ENCODE peak calls at places on chromosomes 13 and 19, in six cellular contexts. G is fibroblast of pulmonary artery, S is bronchial epithelial cell, M is adrenal gland, W is gastrocnemius medialis, V is heart left ventricle. K is an unnamed sample.

GRCh38 chr13:95541308-95541707 is 11.2 kb upstream of the CLDN10 start:
- DNase-seq in G (no peak), S (no peak), W (no peak), V (no peak), M (no peak), K (no peak)

GRCh38 chr13:19978830-19979437 is 20.4 kb downstream of the ZMYM2 start:
- DNase-seq in G (no peak), S (no peak), W (no peak), M (no peak), V (no peak), K (no peak)

GRCh38 chr19:18436651-18437478 is 1.1 kb downstream of the ISYNA1 start:
- DNase-seq in W (no peak), M (peak; percentile 93), S (peak; percentile 38), G (peak; percentile 94), V (peak; percentile 87), K (peak; percentile 91)

GRCh38 chr13:48009298-48009697 is 8.2 kb upstream of the SUCLA2 start:
- DNase-seq in S (peak; percentile 90), V (no peak), G (peak; percentile 85), W (no peak), M (no peak), K (no peak)

GRCh38 chr13:109307027-109307426 is 479.4 kb downstream of the IRS2 start:
- DNase-seq in S (no peak), M (no peak), V (no peak), W (no peak), G (no peak), K (no peak)

GRCh38 chr13:98307392-98307743 is 130.3 kb upstream of the RNF113B start:
- DNase-seq in G (no peak), M (no peak), S (no peak), V (peak; percentile 29), W (no peak), K (no peak)

GRCh38 chr13:66635526-66635925 is 594.6 kb downstream of the PCDH9 start:
- DNase-seq in W (no peak), M (no peak), S (peak; percentile 93), G (peak; percentile 93), V (no peak), K (no peak)

GRCh38 chr13:33940898-33941297 is 122.9 kb downstream of the RFC3 start:
- DNase-seq in S (peak; percentile 97), G (peak; percentile 4), V (no peak), W (no peak), M (no peak), K (no peak)

GRCh38 chr13:110225609-110226008 is 81.3 kb downstream of the COL4A1 start:
- DNase-seq in V (no peak), M (peak; percentile 43), W (no peak), S (no peak), G (no peak), K (no peak)

GRCh38 chr19:2478756-2479555 is 3.0 kb downstream of the GADD45B start:
- DNase-seq in W (peak; percentile 57), S (peak; percentile 57), V (peak; percentile 85), M (peak; percentile 83), G (peak; percentile 82), K (peak; percentile 84)

GRCh38 chr19:3243851-3244700 is 19.6 kb downstream of the CELF5 start:
- DNase-seq in S (peak; percentile 47), M (no peak), G (peak; percentile 72), V (no peak), W (no peak), K (peak; percentile 31)

GRCh38 chr13:99357149-99357596 is 50.0 kb upstream of the GPR183 start:
- DNase-seq in S (peak; percentile 73), M (peak; percentile 88), G (peak; percentile 85), W (no peak), V (no peak), K (no peak)

GRCh38 chr13:66506979-66507378 is 723.2 kb downstream of the PCDH9 start:
- DNase-seq in G (no peak), M (no peak), W (no peak), V (no peak), S (no peak), K (no peak)

GRCh38 chr19:49749055-49749716 is 13.9 kb downstream of the TSKS start:
- DNase-seq in G (peak; percentile 40), S (peak; percentile 32), V (no peak), M (no peak), W (no peak), K (no peak)

GRCh38 chr13:105410602-105411001 is 1124.9 kb downstream of the EFNB2 start:
- DNase-seq in W (no peak), M (peak; percentile 67), G (peak; percentile 51), S (peak; percentile 8), V (no peak), K (peak; percentile 62)

GRCh38 chr19:35561436-35561835 is 2.0 kb downstream of the ATP4A start:
- DNase-seq in V (no peak), W (no peak), M (no peak), G (no peak), S (no peak), K (no peak)

GRCh38 chr19:3336680-3337523 is 29.5 kb upstream of the NFIC start:
- DNase-seq in M (peak; percentile 97), W (peak; percentile 84), S (peak; percentile 38), G (peak; percentile 88), V (peak; percentile 96), K (peak; percentile 87)

GRCh38 chr19:33438016-33438671 is 64.6 kb downstream of the CEBPG start:
- DNase-seq in V (peak; percentile 9), S (no peak), G (peak; percentile 29), W (no peak), M (peak; percentile 69), K (peak; percentile 44)

GRCh38 chr19:1117654-1118053 is 13.9 kb downstream of the GPX4 start:
- DNase-seq in W (no peak), G (no peak), V (no peak), M (no peak), S (no peak), K (no peak)

GRCh38 chr13:81395368-81395767 is 1054.4 kb upstream of the SPRY2 start:
- DNase-seq in V (no peak), M (no peak), W (no peak), S (no peak), G (no peak), K (no peak)

GRCh38 chr13:24500977-24501376 is 11.6 kb downstream of the PARP4 start:
- DNase-seq in G (peak; percentile 83), M (no peak), V (no peak), S (peak; percentile 84), W (no peak), K (no peak)

GRCh38 chr19:57814505-57815246 is at the start of gene ZNF552:
- DNase-seq in M (peak; percentile 96), S (peak; percentile 92), V (peak; percentile 90), W (peak; percentile 78), G (peak; percentile 94), K (peak; percentile 78)
- H3K4me3 ChIP-seq in M (peak within 1 kb of the TSS; percentile 90), S (peak within 1 kb of the TSS; percentile 90), V (peak within 1 kb of the TSS; percentile 52), W (peak within 1 kb of the TSS; percentile 74), G (peak within 1 kb of the TSS; percentile 94), K (peak within 1 kb of the TSS; percentile 69)

DNA sequence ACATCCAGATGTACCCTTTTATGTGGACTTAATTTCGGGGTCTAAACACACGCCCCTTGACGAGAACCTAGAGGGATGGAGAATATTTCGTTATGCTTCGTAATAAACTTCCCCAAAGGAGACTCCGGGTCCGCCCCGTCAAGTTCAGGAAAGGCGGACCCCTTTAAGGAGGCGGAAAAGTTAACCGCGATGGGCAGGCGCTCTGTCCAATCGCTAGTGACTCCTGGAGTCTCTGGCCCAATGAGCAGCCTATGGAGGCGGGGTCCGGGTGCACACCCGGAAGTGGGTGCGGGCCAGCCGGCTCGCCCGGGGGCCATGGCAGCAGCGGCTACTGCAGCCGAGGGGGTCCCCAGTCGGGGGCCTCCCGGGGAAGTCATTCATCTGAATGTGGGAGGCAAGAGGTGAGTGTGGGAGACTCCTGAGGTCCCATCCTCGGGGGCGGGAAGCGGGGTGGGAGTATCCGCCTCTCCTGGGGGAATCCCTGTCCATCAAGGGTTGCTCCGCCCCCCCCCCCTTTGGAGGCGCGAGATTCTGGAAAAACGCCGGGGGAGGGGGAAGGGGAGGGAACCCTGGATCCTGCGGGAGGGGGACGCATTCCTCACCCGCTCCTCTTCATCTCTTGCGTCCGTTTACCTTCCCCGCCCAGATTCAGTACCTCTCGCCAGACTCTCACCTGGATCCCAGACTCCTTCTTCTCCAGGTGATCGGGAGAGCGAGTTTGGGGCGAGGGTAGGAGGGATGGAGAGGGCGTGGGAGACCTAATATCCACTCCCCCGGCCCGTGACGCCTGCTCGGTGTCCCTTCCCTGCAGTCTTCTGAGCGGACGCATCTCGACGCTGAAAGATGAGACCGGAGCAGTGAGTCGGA is at the start of gene SHKBP1:
- DNase-seq in M (peak; percentile 98), S (peak; percentile 84), W (peak; percentile 88), G (peak; percentile 97), V (peak; percentile 97), K (peak; percentile 96)
- H3K4me3 ChIP-seq in M (peak within 1 kb of the TSS; percentile 79), S (peak within 1 kb of the TSS; percentile 78), W (peak within 1 kb of the TSS; percentile 96), G (peak within 1 kb of the TSS; percentile 93), V (peak within 1 kb of the TSS; percentile 75), K (peak within 1 kb of the TSS; percentile 85)

GRCh38 chr19:51020988-51021651 is 1.6 kb upstream of the KLK10 start:
- DNase-seq in S (peak; percentile 63), V (no peak), G (peak; percentile 69), M (peak; percentile 61), W (no peak), K (no peak)

GRCh38 chr19:51022526-51022925 is 3.0 kb upstream of the KLK10 start:
- DNase-seq in G (no peak), S (no peak), W (no peak), M (no peak), V (no peak), K (no peak)

GRCh38 chr19:51016798-51017683 is 2.5 kb downstream of the KLK10 start:
- DNase-seq in W (no peak), V (no peak), M (peak; percentile 72), G (peak; percentile 57), S (peak; percentile 43), K (peak; percentile 68)

GRCh38 chr19:51018745-51019543 is 565 bp downstream of the KLK10 start:
- DNase-seq in G (peak; percentile 6), V (no peak), W (no peak), M (no peak), S (no peak), K (peak; percentile 39)

DNA sequence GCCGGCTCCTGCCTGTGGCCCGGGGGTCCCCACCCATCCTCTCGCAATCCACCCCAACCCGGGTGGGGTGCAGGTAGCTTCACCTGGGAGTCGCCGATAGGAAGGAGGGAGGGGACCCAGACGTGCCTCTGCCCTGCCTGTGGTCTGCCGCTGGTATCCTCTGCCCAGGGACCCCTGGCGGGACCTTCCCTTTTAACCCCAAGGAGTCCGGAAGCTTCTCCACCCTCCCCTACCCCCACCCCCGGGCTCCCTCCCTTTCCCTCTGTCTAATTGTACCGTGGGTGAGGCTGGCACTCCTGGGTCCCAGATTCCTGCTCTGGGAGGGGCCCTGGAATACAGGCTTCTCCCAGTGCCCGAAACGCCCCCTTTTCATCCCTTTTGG is at the start of gene KLK10:
- DNase-seq in S (no peak), V (no peak), M (no peak), W (no peak), G (no peak), K (no peak)
- H3K4me3 ChIP-seq in S (peak within 1 kb of the TSS; percentile 33), V (peak within 1 kb of the TSS; percentile 11), M (no peak within 1 kb of the TSS), W (peak within 1 kb of the TSS; percentile 27), G (peak within 1 kb of the TSS; percentile 32), K (peak within 1 kb of the TSS; percentile 43)

GRCh38 chr19:39157997-39158389 is 32.4 kb downstream of the PAK4 start:
- DNase-seq in V (no peak), M (no peak), W (no peak), S (no peak), G (no peak), K (no peak)

GRCh38 chr19:39155741-39156140 is 30.2 kb downstream of the PAK4 start:
- DNase-seq in V (no peak), W (no peak), G (no peak), M (no peak), S (no peak), K (no peak)

GRCh38 chr19:39157275-39157996 is 31.9 kb downstream of the PAK4 start:
- DNase-seq in W (no peak), G (no peak), S (no peak), V (no peak), M (no peak), K (no peak)

GRCh38 chr19:39156230-39156890 is 30.8 kb downstream of the PAK4 start:
- DNase-seq in M (no peak), G (no peak), V (no peak), W (no peak), S (peak; percentile 11), K (no peak)

GRCh38 chr19:39156891-39157230 is 31.3 kb downstream of the PAK4 start:
- DNase-seq in W (no peak), V (no peak), M (no peak), G (no peak), S (no peak), K (no peak)
- H3K4me3 ChIP-seq in W (no peak overlapping the region), V (no peak overlapping the region), M (no peak overlapping the region), G (no peak overlapping the region), S (peak overlapping the region; percentile 11), K (no peak overlapping the region)

K was measured in heart right ventricle.